ENCODE peak calls at places on chromosomes 5 and 9, in seven cellular contexts. T is A549, U is endodermal cell, Z is stomach, E is GM23338, K is cardiac muscle cell, N is fibroblast of lung. Q is an unnamed sample. For H3K4me1, the result is how much of the 10 kb centered on the place peaks cover.

GRCh38 chr9:111316796-111317195 is 13.2 kb downstream of the OR2K2 start:
- DNase-seq in E (no peak), N (peak), T (no peak), U (no peak), K (no peak), Z (no peak), Q (no peak)

GRCh38 chr9:93673271-93673843 is 97.0 kb downstream of the PHF2 start:
- DNase-seq in K (peak), U (peak), Z (peak), T (no peak), E (no peak), N (peak), Q (no peak)

GRCh38 chr5:140175367-140176027 is 509 bp downstream of the CYSTM1 start:
- DNase-seq in E (peak), K (peak), N (peak), Z (peak), T (peak), U (peak), Q (peak)

GRCh38 chr5:158727771-158728311 is 371.9 kb downstream of the EBF1 start:
- DNase-seq in N (no peak), K (peak), E (no peak), T (no peak), Z (no peak), U (no peak), Q (no peak)

GRCh38 chr5:175689147-175689991 is 31.5 kb downstream of the HRH2 start:
- DNase-seq in N (no peak), E (no peak), U (no peak), T (no peak), K (peak), Z (no peak), Q (no peak)

GRCh38 chr9:114884787-114885452 is 45.5 kb downstream of the TNFSF8 start:
- DNase-seq in Z (peak), T (peak), E (no peak), U (no peak), N (peak), K (no peak), Q (no peak)

GRCh38 chr9:115978739-115979138 is 174.9 kb upstream of the PAPPA start:
- DNase-seq in T (peak), E (no peak), N (peak), Z (no peak), U (no peak), K (peak), Q (no peak)

GRCh38 chr5:41009228-41009627 is 61.9 kb downstream of the MROH2B start:
- DNase-seq in Z (peak), N (no peak), U (no peak), K (peak), E (no peak), T (peak), Q (no peak)

GRCh38 chr9:127942152-127943010 is 4.7 kb upstream of the DPM2 start:
- DNase-seq in K (peak), Z (peak), N (peak), U (peak), E (peak), T (peak), Q (no peak)

GRCh38 chr9:74281674-74282073 is 215.5 kb upstream of the RORB start:
- DNase-seq in T (peak), Z (no peak), E (peak), N (no peak), K (no peak), U (peak), Q (no peak)

GRCh38 chr5:5716665-5717064 is 294.2 kb downstream of the ICE1 start:
- DNase-seq in U (no peak), Z (no peak), T (no peak), N (no peak), K (no peak), E (no peak), Q (no peak)

GRCh38 chr5:24364711-24365110 is 280.1 kb downstream of the CDH10 start:
- DNase-seq in T (no peak), U (no peak), N (no peak), K (no peak), E (no peak), Z (no peak), Q (no peak)

GRCh38 chr5:113123563-113123962 is 147.0 kb downstream of the DCP2 start:
- DNase-seq in N (no peak), U (peak), K (no peak), E (peak), Z (no peak), T (peak), Q (no peak)

GRCh38 chr5:138884094-138884493 is 9.0 kb upstream of the LRRTM2 start:
- DNase-seq in Z (no peak), K (no peak), U (peak), N (no peak), E (peak), T (no peak), Q (peak)

GRCh38 chr5:60377826-60378225 is 322.1 kb downstream of the DEPDC1B start:
- DNase-seq in U (no peak), T (no peak), N (no peak), K (no peak), Z (no peak), E (no peak), Q (no peak)

GRCh38 chr5:158074992-158075769 is 216.2 kb upstream of the CLINT1 start:
- DNase-seq in K (peak), Z (peak), E (peak), N (peak), T (peak), U (peak), Q (peak)

GRCh38 chr9:126494746-126495145 is 119.0 kb upstream of the LMX1B start:
- DNase-seq in T (no peak), E (no peak), K (no peak), N (no peak), Z (no peak), U (no peak), Q (no peak)

GRCh38 chr5:9782806-9783560 is 152.8 kb upstream of the TAS2R1 start:
- DNase-seq in T (no peak), N (peak), Z (no peak), E (peak), U (no peak), K (peak), Q (no peak)

GRCh38 chr9:79988126-79988525 is 416.4 kb downstream of the TLE4 start:
- DNase-seq in N (no peak), U (no peak), K (no peak), E (no peak), T (no peak), Z (no peak), Q (no peak)

GRCh38 chr5:14447958-14448881 is 133.4 kb upstream of the OTULINL start:
- DNase-seq in K (peak), N (peak), Z (no peak), U (no peak), T (no peak), E (no peak), Q (no peak)

GRCh38 chr9:119272500-119273211 is 96.6 kb downstream of the BRINP1 start:
- DNase-seq in E (no peak), K (no peak), U (peak), T (no peak), Z (no peak), N (no peak), Q (no peak)

GRCh38 chr5:159318448-159318847 is 11.8 kb downstream of the IL12B start:
- DNase-seq in Z (no peak), U (no peak), E (no peak), T (no peak), N (no peak), K (no peak), Q (no peak)

GRCh38 chr9:69469136-69469535 is 144.1 kb downstream of the ENTREP1 start:
- DNase-seq in Z (no peak), N (no peak), T (no peak), E (no peak), U (no peak), K (no peak), Q (no peak)

GRCh38 chr5:29077451-29077850 is 2039.1 kb upstream of the CDH9 start:
- DNase-seq in N (no peak), K (no peak), T (peak), U (no peak), Z (no peak), E (no peak), Q (no peak)

GRCh38 chr5:180605554-180606214 is 14.4 kb upstream of the SCGB3A1 start:
- DNase-seq in E (peak), K (peak), Z (peak), U (peak), T (peak), N (peak), Q (peak)

GRCh38 chr9:23537192-23538059 is 288.6 kb downstream of the ELAVL2 start:
- DNase-seq in N (no peak), E (peak), U (peak), Z (no peak), T (no peak), K (no peak), Q (no peak)

GRCh38 chr9:127122176-127123151 is at the start of gene ANGPTL2:
- DNase-seq in E (peak), T (no peak), N (peak), Z (peak), U (peak), K (peak), Q (peak)

GRCh38 chr9:14249527-14249926 is 64.4 kb downstream of the NFIB start:
- DNase-seq in Z (no peak), K (no peak), T (no peak), N (no peak), E (no peak), U (no peak), Q (no peak)

GRCh38 chr9:14247577-14247976 is 66.4 kb downstream of the NFIB start:
- DNase-seq in N (no peak), E (no peak), U (no peak), K (no peak), Z (no peak), T (no peak), Q (no peak)

GRCh38 chr9:14246951-14247350 is 67.0 kb downstream of the NFIB start:
- DNase-seq in U (no peak), K (no peak), Z (no peak), N (no peak), T (no peak), E (no peak), Q (no peak)

GRCh38 chr9:14245901-14246525 is 67.9 kb downstream of the NFIB start:
- DNase-seq in T (no peak), E (no peak), U (no peak), Z (no peak), N (peak), K (peak), Q (no peak)

DNA sequence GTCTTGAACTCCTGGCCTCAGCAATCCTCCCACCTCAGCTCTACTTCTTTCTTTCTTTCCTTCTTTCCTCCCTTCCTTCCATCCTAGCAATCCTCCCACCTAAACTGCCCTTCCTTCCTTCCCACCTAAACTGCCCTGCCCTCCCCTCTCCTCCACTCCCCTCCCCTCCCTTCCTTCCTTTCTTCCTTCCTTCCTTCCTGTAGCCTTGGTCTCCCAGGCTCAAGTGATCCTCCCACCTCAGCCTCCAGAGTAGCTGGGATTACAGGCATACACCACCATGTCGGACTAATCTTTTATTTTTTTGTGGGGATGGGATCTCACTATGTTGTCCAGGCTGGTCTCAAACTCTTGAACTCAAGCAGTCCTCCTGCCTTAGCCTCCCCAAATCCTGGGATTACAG is 65.8 kb downstream of the NFIB start:
- DNase-seq in E (no peak), K (no peak), T (no peak), N (no peak), Z (no peak), U (no peak), Q (no peak)
- H3K4me1 ChIP-seq in E (under half), K (under half), T (half or more), N (under half), Z (under half), U (under half), Q (under half)

DNA sequence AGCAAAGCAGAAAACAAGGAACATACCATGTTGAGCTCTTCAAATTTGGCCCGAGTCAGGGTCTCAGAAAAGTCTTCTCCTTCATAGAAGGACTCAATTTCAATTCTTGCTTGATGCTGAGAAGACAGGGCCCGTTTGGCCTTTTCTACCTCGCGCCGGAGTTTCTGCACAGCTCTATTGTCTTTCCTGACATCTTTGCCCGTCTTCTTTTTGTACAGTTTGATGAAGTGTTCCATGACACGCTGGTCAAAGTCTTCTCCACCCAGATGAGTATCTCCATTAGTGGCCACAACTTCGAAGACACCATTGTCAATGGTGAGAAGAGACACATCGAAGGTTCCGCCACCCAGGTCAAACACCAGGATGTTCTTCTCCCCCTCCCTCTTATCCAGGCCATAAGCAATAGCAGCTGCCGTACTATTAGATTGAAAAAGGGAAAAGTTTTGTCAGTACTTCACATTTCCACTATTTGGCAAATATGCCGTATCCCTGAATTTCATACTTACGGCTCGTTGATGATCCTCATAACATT is 2.2 kb downstream of the HSPA5 start:
- DNase-seq in Z (no peak), K (no peak), T (no peak), E (no peak), U (no peak), N (no peak), Q (no peak)
- H3K4me3 ChIP-seq in Z (peak), K (peak), T (peak), E (peak), U (peak), N (peak), Q (peak)

GRCh38 chr5:152106571-152106970 is 181.9 kb upstream of the GLRA1 start:
- DNase-seq in N (no peak), U (no peak), Z (no peak), E (no peak), T (no peak), K (no peak), Q (no peak)

GRCh38 chr5:152104211-152104610 is 179.6 kb upstream of the GLRA1 start:
- DNase-seq in Z (no peak), E (no peak), K (no peak), N (no peak), T (no peak), U (no peak), Q (no peak)

GRCh38 chr5:152102057-152102456 is 177.4 kb upstream of the GLRA1 start:
- DNase-seq in T (no peak), U (no peak), Z (no peak), N (no peak), E (no peak), K (no peak), Q (no peak)

GRCh38 chr5:152105085-152105484 is 180.4 kb upstream of the GLRA1 start:
- DNase-seq in U (no peak), Z (no peak), T (no peak), N (no peak), E (no peak), K (no peak), Q (no peak)

DNA sequence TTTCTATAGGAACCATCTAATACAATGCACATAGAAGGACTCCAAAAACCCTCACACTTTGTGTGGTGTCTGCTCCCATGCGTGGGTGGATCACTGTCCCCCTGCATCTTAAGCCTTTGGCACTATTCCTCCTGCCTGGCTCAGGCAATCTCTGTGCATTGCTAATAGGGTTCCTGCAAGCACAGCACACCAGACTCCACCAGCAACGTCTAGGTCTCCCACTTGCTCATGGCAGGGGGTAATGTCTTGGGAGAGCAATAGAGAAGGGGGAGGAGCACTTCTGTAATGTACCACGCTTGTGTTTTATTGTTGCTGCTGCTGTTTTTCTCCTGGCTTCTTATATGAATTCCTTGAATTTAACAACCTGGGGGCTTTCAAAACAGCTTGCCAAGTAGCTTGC is 182.6 kb upstream of the GLRA1 start:
- DNase-seq in Z (no peak), T (no peak), K (no peak), U (peak), N (no peak), E (no peak), Q (no peak)
- H3K4me1 ChIP-seq in Z (under half), T (under half), K (under half), U (under half), N (under half), E (under half), Q (under half)

DNA sequence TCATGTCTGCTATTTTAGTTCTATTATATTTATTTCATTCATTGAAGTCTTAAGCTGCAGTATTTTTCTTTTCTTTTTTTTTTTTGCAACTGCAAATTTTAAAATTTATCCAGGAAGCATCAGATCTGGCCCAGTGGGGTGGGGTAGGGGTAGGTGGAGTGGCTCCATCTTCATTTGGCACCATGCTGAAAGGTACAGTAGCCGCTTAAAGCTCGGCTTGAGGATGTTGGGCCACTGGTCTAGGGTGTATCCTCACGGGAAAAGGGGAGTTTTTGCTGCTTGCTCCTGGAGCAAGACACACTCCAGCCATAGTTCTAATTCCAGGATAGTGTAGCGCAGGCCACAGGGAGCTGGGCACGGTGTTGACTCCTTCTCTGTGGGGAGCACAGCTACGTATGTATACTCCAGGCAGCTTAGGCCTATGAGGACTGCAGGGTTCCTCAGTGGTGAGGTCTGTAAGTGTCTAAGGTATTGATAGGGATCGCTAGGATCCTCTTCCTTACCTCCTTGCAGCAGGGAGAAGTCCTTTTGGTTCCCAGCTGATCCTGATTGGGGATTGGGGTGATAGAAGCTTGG is 22.7 kb downstream of the RCL1 start:
- DNase-seq in T (no peak), K (no peak), N (no peak), Z (no peak), E (no peak), U (no peak), Q (no peak)
- H3K4me3 ChIP-seq in T (no peak), K (no peak), N (no peak), Z (no peak), E (no peak), U (no peak), Q (no peak)

GRCh38 chr5:151204051-151204450 is 19.8 kb downstream of the CCDC69 start:
- DNase-seq in T (no peak), E (no peak), Z (no peak), K (no peak), U (no peak), N (no peak), Q (no peak)

GRCh38 chr5:151212361-151212899 is 11.5 kb downstream of the CCDC69 start:
- DNase-seq in K (no peak), Z (no peak), T (no peak), U (peak), E (no peak), N (no peak), Q (no peak)

GRCh38 chr5:151205411-151205810 is 18.5 kb downstream of the CCDC69 start:
- DNase-seq in Z (no peak), E (no peak), K (no peak), N (no peak), T (no peak), U (no peak), Q (no peak)

GRCh38 chr5:151213803-151214613 is 9.9 kb downstream of the CCDC69 start:
- DNase-seq in T (no peak), U (peak), E (peak), N (peak), Z (peak), K (peak), Q (no peak)

GRCh38 chr5:151208481-151208914 is 15.4 kb downstream of the CCDC69 start:
- DNase-seq in N (no peak), E (no peak), T (no peak), Z (no peak), K (peak), U (peak), Q (no peak)
- H3K4me1 ChIP-seq in N (under half), E (under half), T (under half), Z (under half), K (under half), U (under half), Q (under half)

GRCh38 chr9:36949470-36949869 is 84.6 kb downstream of the PAX5 start:
- DNase-seq in U (peak), N (no peak), Z (no peak), K (no peak), T (no peak), E (no peak), Q (no peak)
- H3K4me3 ChIP-seq in U (no peak), N (no peak), Z (no peak), K (no peak), T (no peak), E (no peak), Q (no peak)

Q was measured in NT2/D1.